ENCODE peak calls at places on chromosomes 6 and 20, in six cellular contexts. One of them, this sample, is unnamed.

GRCh38 chr20:44650777-44651493 is 564 bp downstream of the ADA start:
- DNase-seq in adrenal gland: no peak
- DNase-seq in WTC11: no peak
- DNase-seq in upper lobe of right lung: no peak
- DNase-seq in cardiac fibroblast: peak
- DNase-seq in K562: no peak
- DNase-seq in this sample: no peak

GRCh38 chr6:104229057-104229456 is 630.7 kb downstream of the HACE1 start:
- DNase-seq in adrenal gland: no peak
- DNase-seq in WTC11: no peak
- DNase-seq in upper lobe of right lung: no peak
- DNase-seq in cardiac fibroblast: no peak
- DNase-seq in K562: no peak
- DNase-seq in this sample: no peak

GRCh38 chr6:452301-453067 is 60.9 kb downstream of the IRF4 start:
- DNase-seq in adrenal gland: no peak
- DNase-seq in WTC11: no peak
- DNase-seq in upper lobe of right lung: no peak
- DNase-seq in cardiac fibroblast: peak
- DNase-seq in K562: no peak
- DNase-seq in this sample: no peak

GRCh38 chr6:17395112-17395511 is 1.7 kb downstream of the CAP2 start:
- DNase-seq in adrenal gland: no peak
- DNase-seq in WTC11: no peak
- DNase-seq in upper lobe of right lung: no peak
- DNase-seq in cardiac fibroblast: no peak
- DNase-seq in K562: no peak
- DNase-seq in this sample: no peak

GRCh38 chr20:57878803-57879424 is 169.1 kb upstream of the PMEPA1 start:
- DNase-seq in adrenal gland: no peak
- DNase-seq in WTC11: no peak
- DNase-seq in upper lobe of right lung: no peak
- DNase-seq in cardiac fibroblast: no peak
- DNase-seq in K562: no peak
- DNase-seq in this sample: no peak

GRCh38 chr6:39882567-39882953 is 51.7 kb downstream of the MOCS1 start:
- DNase-seq in adrenal gland: peak
- DNase-seq in WTC11: no peak
- DNase-seq in upper lobe of right lung: no peak
- DNase-seq in cardiac fibroblast: peak
- DNase-seq in K562: no peak
- DNase-seq in this sample: peak

GRCh38 chr6:56374841-56375369 is 127.5 kb upstream of the COL21A1 start:
- DNase-seq in adrenal gland: no peak
- DNase-seq in WTC11: no peak
- DNase-seq in upper lobe of right lung: no peak
- DNase-seq in cardiac fibroblast: peak
- DNase-seq in K562: no peak
- DNase-seq in this sample: no peak

GRCh38 chr6:38495922-38496635 is 143.7 kb downstream of the BTBD9 start:
- DNase-seq in adrenal gland: no peak
- DNase-seq in WTC11: no peak
- DNase-seq in upper lobe of right lung: no peak
- DNase-seq in cardiac fibroblast: peak
- DNase-seq in K562: no peak
- DNase-seq in this sample: no peak

GRCh38 chr6:2630891-2631458 is 119.7 kb downstream of the MYLK4 start:
- DNase-seq in adrenal gland: no peak
- DNase-seq in WTC11: no peak
- DNase-seq in upper lobe of right lung: no peak
- DNase-seq in cardiac fibroblast: peak
- DNase-seq in K562: no peak
- DNase-seq in this sample: no peak

GRCh38 chr6:21479140-21479539 is 114.4 kb upstream of the SOX4 start:
- DNase-seq in adrenal gland: peak
- DNase-seq in WTC11: no peak
- DNase-seq in upper lobe of right lung: no peak
- DNase-seq in cardiac fibroblast: peak
- DNase-seq in K562: no peak
- DNase-seq in this sample: no peak

GRCh38 chr20:36097331-36097730 is 57.2 kb upstream of the EPB41L1 start:
- DNase-seq in adrenal gland: no peak
- DNase-seq in WTC11: no peak
- DNase-seq in upper lobe of right lung: no peak
- DNase-seq in cardiac fibroblast: peak
- DNase-seq in K562: no peak
- DNase-seq in this sample: no peak

GRCh38 chr20:18138266-18138582 is 561 bp downstream of the KAT14 start:
- DNase-seq in adrenal gland: no peak
- DNase-seq in WTC11: peak
- DNase-seq in upper lobe of right lung: no peak
- DNase-seq in cardiac fibroblast: no peak
- DNase-seq in K562: no peak
- DNase-seq in this sample: no peak

GRCh38 chr20:36470482-36471062 is 70.7 kb upstream of the MYL9 start:
- DNase-seq in adrenal gland: no peak
- DNase-seq in WTC11: no peak
- DNase-seq in upper lobe of right lung: no peak
- DNase-seq in cardiac fibroblast: no peak
- DNase-seq in K562: no peak
- DNase-seq in this sample: no peak

GRCh38 chr20:48538058-48538825 is 289.6 kb downstream of the PREX1 start:
- DNase-seq in adrenal gland: no peak
- DNase-seq in WTC11: no peak
- DNase-seq in upper lobe of right lung: no peak
- DNase-seq in cardiac fibroblast: peak
- DNase-seq in K562: no peak
- DNase-seq in this sample: peak

GRCh38 chr6:141580988-141581387 is 551.7 kb upstream of the GJE1 start:
- DNase-seq in adrenal gland: no peak
- DNase-seq in WTC11: no peak
- DNase-seq in upper lobe of right lung: no peak
- DNase-seq in cardiac fibroblast: peak
- DNase-seq in K562: no peak
- DNase-seq in this sample: peak

GRCh38 chr20:52269327-52269726 is 77.7 kb upstream of the ZFP64 start:
- DNase-seq in adrenal gland: no peak
- DNase-seq in WTC11: no peak
- DNase-seq in upper lobe of right lung: no peak
- DNase-seq in cardiac fibroblast: no peak
- DNase-seq in K562: no peak
- DNase-seq in this sample: no peak

GRCh38 chr20:17888044-17888443 is 80.5 kb downstream of the SNX5 start:
- DNase-seq in adrenal gland: no peak
- DNase-seq in WTC11: no peak
- DNase-seq in upper lobe of right lung: no peak
- DNase-seq in cardiac fibroblast: peak
- DNase-seq in K562: no peak
- DNase-seq in this sample: no peak

GRCh38 chr6:119331676-119332286 is 17.8 kb downstream of the MAN1A1 start:
- DNase-seq in adrenal gland: no peak
- DNase-seq in WTC11: no peak
- DNase-seq in upper lobe of right lung: no peak
- DNase-seq in cardiac fibroblast: no peak
- DNase-seq in K562: no peak
- DNase-seq in this sample: no peak

GRCh38 chr20:45347297-45347935 is 808 bp downstream of the SDC4 start:
- DNase-seq in adrenal gland: peak
- DNase-seq in WTC11: no peak
- DNase-seq in upper lobe of right lung: no peak
- DNase-seq in cardiac fibroblast: no peak
- DNase-seq in K562: no peak
- DNase-seq in this sample: no peak

DNA sequence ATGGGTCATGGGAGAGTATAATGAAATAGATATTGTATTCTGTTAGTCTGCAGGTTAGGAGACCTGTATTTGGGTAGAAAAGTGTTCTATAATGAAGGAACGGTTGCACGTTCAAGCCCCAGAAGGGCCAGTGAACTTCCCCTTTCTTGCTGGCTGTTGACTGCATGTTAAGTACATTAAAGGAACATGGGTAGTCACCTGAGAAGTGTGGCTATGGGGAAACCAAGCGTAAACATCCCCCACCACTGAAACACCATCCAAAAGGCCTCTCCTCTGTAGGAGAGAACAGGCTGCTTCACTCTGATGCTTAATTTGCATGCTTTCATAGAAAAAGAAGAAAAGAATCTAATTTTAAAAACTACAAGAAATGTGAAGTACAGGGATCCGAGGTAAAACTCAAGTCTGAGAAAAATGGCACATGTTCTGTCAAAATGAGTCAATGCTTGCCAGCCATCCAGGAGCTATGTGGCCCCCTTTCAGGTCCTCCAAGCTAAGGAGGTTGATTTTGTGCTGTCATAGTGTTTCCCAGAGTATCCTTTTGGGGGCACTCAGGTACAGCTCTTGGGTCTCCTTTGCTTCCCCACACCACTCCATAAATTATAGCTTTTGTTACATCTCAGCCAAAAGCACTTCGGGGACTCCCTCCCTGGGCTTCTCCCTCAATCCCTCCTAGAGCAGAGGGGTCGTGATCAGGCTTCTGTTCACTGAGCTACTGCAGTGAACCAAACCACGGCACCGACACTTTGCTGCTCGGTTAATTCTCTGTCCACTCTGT is 283.7 kb upstream of the AGPAT4 start:
- DNase-seq in adrenal gland: no peak
- DNase-seq in WTC11: no peak
- DNase-seq in upper lobe of right lung: no peak
- DNase-seq in cardiac fibroblast: no peak
- DNase-seq in K562: no peak
- DNase-seq in this sample: no peak
- TF ChIP-seq CTCF in adrenal gland: no peak
- TF ChIP-seq CTCF in WTC11: no peak
- TF ChIP-seq CTCF in upper lobe of right lung: no peak
- TF ChIP-seq CTCF in cardiac fibroblast: no peak
- TF ChIP-seq CTCF in K562: peak
- TF ChIP-seq CTCF in this sample: no peak

DNA sequence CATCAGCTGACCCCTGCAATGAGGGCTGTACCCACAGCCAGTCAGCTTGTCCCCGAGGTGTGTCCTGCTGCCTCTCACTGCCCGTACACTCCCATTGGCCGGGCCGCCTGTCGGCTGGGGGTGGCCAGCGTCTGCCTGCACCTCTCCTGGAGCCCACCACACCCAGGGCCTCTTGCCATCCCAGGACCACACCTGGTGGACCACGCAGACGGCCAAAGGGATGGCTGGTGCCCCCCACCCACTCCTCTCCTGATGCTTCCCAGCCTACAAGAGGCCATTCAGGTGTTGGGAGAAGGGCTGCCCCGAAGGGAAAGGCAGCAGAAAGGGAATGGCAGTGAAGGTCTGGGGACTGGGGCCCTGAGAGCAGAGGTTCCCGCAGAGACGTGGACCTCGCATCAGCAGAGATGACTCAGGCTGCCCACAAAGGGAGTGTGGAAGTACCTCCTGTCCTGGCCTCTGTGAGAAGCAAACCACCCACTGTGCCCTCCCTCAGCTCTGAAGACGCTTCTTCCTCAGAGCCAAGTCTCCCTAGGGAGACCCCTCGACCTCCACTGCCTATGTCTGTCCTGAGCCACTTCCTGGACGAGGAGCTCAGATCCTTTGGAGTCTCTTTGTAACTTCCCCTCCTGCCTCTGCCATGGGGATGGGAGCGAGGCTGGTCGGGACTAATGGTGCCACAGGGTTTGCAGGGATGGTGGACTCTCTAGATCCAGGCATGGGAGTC is 60.9 kb downstream of the PYGB start:
- DNase-seq in adrenal gland: no peak
- DNase-seq in WTC11: no peak
- DNase-seq in upper lobe of right lung: peak
- DNase-seq in cardiac fibroblast: peak
- DNase-seq in K562: no peak
- DNase-seq in this sample: no peak
- TF ChIP-seq CTCF in adrenal gland: no peak
- TF ChIP-seq CTCF in WTC11: no peak
- TF ChIP-seq CTCF in upper lobe of right lung: no peak
- TF ChIP-seq CTCF in cardiac fibroblast: no peak
- TF ChIP-seq CTCF in K562: no peak
- TF ChIP-seq CTCF in this sample: no peak

GRCh38 chr6:98539669-98540207 is 294.6 kb upstream of the POU3F2 start:
- DNase-seq in adrenal gland: no peak
- DNase-seq in WTC11: no peak
- DNase-seq in upper lobe of right lung: no peak
- DNase-seq in cardiac fibroblast: no peak
- DNase-seq in K562: no peak
- DNase-seq in this sample: no peak
- TF ChIP-seq CTCF in adrenal gland: no peak
- TF ChIP-seq CTCF in WTC11: no peak
- TF ChIP-seq CTCF in upper lobe of right lung: no peak
- TF ChIP-seq CTCF in cardiac fibroblast: no peak
- TF ChIP-seq CTCF in K562: no peak
- TF ChIP-seq CTCF in this sample: no peak

GRCh38 chr6:122202576-122203137 is 196.8 kb upstream of the HSF2 start:
- DNase-seq in adrenal gland: no peak
- DNase-seq in WTC11: peak
- DNase-seq in upper lobe of right lung: no peak
- DNase-seq in cardiac fibroblast: no peak
- DNase-seq in K562: no peak
- DNase-seq in this sample: no peak
- TF ChIP-seq CTCF in adrenal gland: no peak
- TF ChIP-seq CTCF in WTC11: no peak
- TF ChIP-seq CTCF in upper lobe of right lung: no peak
- TF ChIP-seq CTCF in cardiac fibroblast: no peak
- TF ChIP-seq CTCF in K562: no peak
- TF ChIP-seq CTCF in this sample: no peak

GRCh38 chr20:871436-871835 is 37.9 kb downstream of the FAM110A start:
- DNase-seq in adrenal gland: no peak
- DNase-seq in WTC11: no peak
- DNase-seq in upper lobe of right lung: no peak
- DNase-seq in cardiac fibroblast: no peak
- DNase-seq in K562: no peak
- DNase-seq in this sample: no peak

GRCh38 chr20:871948-872347 is 38.4 kb downstream of the FAM110A start:
- DNase-seq in adrenal gland: no peak
- DNase-seq in WTC11: no peak
- DNase-seq in upper lobe of right lung: no peak
- DNase-seq in cardiac fibroblast: no peak
- DNase-seq in K562: no peak
- DNase-seq in this sample: no peak

GRCh38 chr20:875115-875514 is 41.0 kb downstream of the ANGPT4 start:
- DNase-seq in adrenal gland: no peak
- DNase-seq in WTC11: no peak
- DNase-seq in upper lobe of right lung: no peak
- DNase-seq in cardiac fibroblast: no peak
- DNase-seq in K562: no peak
- DNase-seq in this sample: no peak

GRCh38 chr20:873875-874607 is 40.5 kb downstream of the FAM110A start:
- DNase-seq in adrenal gland: no peak
- DNase-seq in WTC11: no peak
- DNase-seq in upper lobe of right lung: no peak
- DNase-seq in cardiac fibroblast: no peak
- DNase-seq in K562: no peak
- DNase-seq in this sample: no peak

GRCh38 chr20:872855-873520 is 39.5 kb downstream of the FAM110A start:
- DNase-seq in adrenal gland: no peak
- DNase-seq in WTC11: peak
- DNase-seq in upper lobe of right lung: no peak
- DNase-seq in cardiac fibroblast: no peak
- DNase-seq in K562: peak
- DNase-seq in this sample: no peak
- TF ChIP-seq CTCF in adrenal gland: no peak
- TF ChIP-seq CTCF in WTC11: no peak
- TF ChIP-seq CTCF in upper lobe of right lung: no peak
- TF ChIP-seq CTCF in cardiac fibroblast: no peak
- TF ChIP-seq CTCF in K562: no peak
- TF ChIP-seq CTCF in this sample: peak

This sample was measured in kidney epithelial cell.